ENCODE peak calls at places on chromosomes 12 and 14, in six cellular contexts. S is HCT116, X is H1, A is HepG2, N is GM12878, J is K562. E is an unnamed sample.

GRCh38 chr12:111330800-111331752 is 37.8 kb downstream of the PHETA1 start:
- DNase-seq in S (peak), J (peak), N (no peak), A (peak), X (no peak), E (peak)

GRCh38 chr12:68180792-68181744 is 21.5 kb upstream of the IFNG start:
- DNase-seq in A (no peak), N (no peak), S (no peak), J (no peak), X (no peak), E (no peak)

GRCh38 chr14:67514650-67515385 is 18.3 kb upstream of the PLEKHH1 start:
- DNase-seq in S (no peak), X (no peak), N (no peak), A (no peak), J (peak), E (peak)

GRCh38 chr14:68666899-68667298 is 126.0 kb downstream of the ZFP36L1 start:
- DNase-seq in J (no peak), X (no peak), A (no peak), N (no peak), S (no peak), E (no peak)

GRCh38 chr12:1517007-1517406 is 77.4 kb downstream of the FBXL14 start:
- DNase-seq in A (peak), J (no peak), S (no peak), N (no peak), X (no peak), E (no peak)

GRCh38 chr12:131922772-131923171 is 6.3 kb upstream of the PUS1 start:
- DNase-seq in A (no peak), S (no peak), N (no peak), J (no peak), X (no peak), E (no peak)

GRCh38 chr12:42767326-42767954 is 177.9 kb upstream of the PRICKLE1 start:
- DNase-seq in N (no peak), S (no peak), X (no peak), A (no peak), J (no peak), E (no peak)

GRCh38 chr12:89706551-89707348 is 1.9 kb downstream of the ATP2B1 start:
- DNase-seq in J (no peak), X (no peak), N (no peak), S (no peak), A (no peak), E (no peak)

GRCh38 chr12:26740991-26741390 is 92.0 kb downstream of the ITPR2 start:
- DNase-seq in N (no peak), A (no peak), J (no peak), X (no peak), S (no peak), E (no peak)

GRCh38 chr14:68790656-68791077 is 2.2 kb downstream of the ZFP36L1 start:
- DNase-seq in N (no peak), A (no peak), X (no peak), J (no peak), S (no peak), E (peak)

GRCh38 chr14:30698463-30698862 is 76.3 kb downstream of the SCFD1 start:
- DNase-seq in A (no peak), X (no peak), J (no peak), S (no peak), N (no peak), E (no peak)

GRCh38 chr12:46401703-46402102 is 29.1 kb upstream of the SLC38A2 start:
- DNase-seq in S (no peak), N (no peak), J (no peak), X (no peak), A (no peak), E (no peak)

GRCh38 chr14:64857979-64858740 is 21.5 kb downstream of the SPTB start:
- DNase-seq in X (no peak), A (no peak), J (no peak), N (no peak), S (no peak), E (no peak)

GRCh38 chr14:97253756-97254155 is 456.6 kb downstream of the VRK1 start:
- DNase-seq in N (no peak), J (no peak), A (no peak), S (no peak), X (no peak), E (no peak)

GRCh38 chr12:45509187-45509586 is 220.3 kb upstream of the ARID2 start:
- DNase-seq in J (no peak), S (no peak), A (no peak), X (no peak), N (peak), E (no peak)

GRCh38 chr12:91262023-91262676 is 79.5 kb upstream of the DCN start:
- DNase-seq in S (no peak), A (no peak), J (no peak), X (no peak), N (no peak), E (no peak)

GRCh38 chr12:24911284-24911791 is 37.6 kb downstream of the BCAT1 start:
- DNase-seq in S (no peak), J (no peak), A (peak), X (no peak), N (no peak), E (no peak)

GRCh38 chr14:61929651-61930050 is 167.4 kb downstream of the SNAPC1 start:
- DNase-seq in A (no peak), X (no peak), J (no peak), N (no peak), S (no peak), E (no peak)

GRCh38 chr12:82517027-82517426 is 158.7 kb downstream of the METTL25 start:
- DNase-seq in A (peak), S (peak), X (no peak), J (no peak), N (no peak), E (peak)

GRCh38 chr12:13005649-13006048 is 5.6 kb upstream of the HEBP1 start:
- DNase-seq in J (no peak), N (no peak), S (no peak), X (no peak), A (no peak), E (no peak)

GRCh38 chr12:131177599-131177998 is 223.9 kb downstream of the ADGRD1 start:
- DNase-seq in A (no peak), N (no peak), X (no peak), S (no peak), J (no peak), E (no peak)

GRCh38 chr12:100753837-100754236 is 40.7 kb upstream of the ANO4 start:
- DNase-seq in S (no peak), X (no peak), A (no peak), N (no peak), J (no peak), E (no peak)

GRCh38 chr12:49951411-49952105 is 1.0 kb downstream of the AQP2 start:
- DNase-seq in N (no peak), A (no peak), S (no peak), X (no peak), J (no peak), E (no peak)

GRCh38 chr12:94041833-94042232 is 106.5 kb upstream of the PLXNC1 start:
- DNase-seq in X (no peak), S (no peak), A (no peak), J (no peak), N (no peak), E (no peak)

GRCh38 chr12:91180162-91180561 is 2.5 kb downstream of the DCN start:
- DNase-seq in J (no peak), N (no peak), S (no peak), X (no peak), A (no peak), E (no peak)

GRCh38 chr12:132356686-132357622 is 27.6 kb upstream of the GALNT9 start:
- DNase-seq in J (peak), X (peak), N (no peak), A (no peak), S (peak), E (peak)

GRCh38 chr12:111435661-111436201 is 30.0 kb downstream of the SH2B3 start:
- DNase-seq in X (no peak), A (no peak), J (no peak), S (no peak), N (no peak), E (no peak)

GRCh38 chr12:13864081-13864673 is 117.2 kb downstream of the GRIN2B start:
- DNase-seq in S (peak), X (peak), J (peak), A (peak), N (peak), E (peak)

GRCh38 chr14:27557445-27557844 is 959.6 kb upstream of the NOVA1 start:
- DNase-seq in N (no peak), A (no peak), X (no peak), S (no peak), J (no peak), E (no peak)

GRCh38 chr12:28958553-28959195 is 190.4 kb upstream of the FAR2 start:
- DNase-seq in X (no peak), N (no peak), J (no peak), S (no peak), A (no peak), E (no peak)

GRCh38 chr12:120515496-120515895 is 13.5 kb downstream of the COQ5 start:
- DNase-seq in X (no peak), J (no peak), N (no peak), A (no peak), S (no peak), E (no peak)

GRCh38 chr14:84963518-84963917 is 566.4 kb upstream of the FLRT2 start:
- DNase-seq in J (no peak), A (no peak), N (no peak), X (no peak), S (no peak), E (no peak)

GRCh38 chr14:86515195-86515594 is 985.3 kb downstream of the FLRT2 start:
- DNase-seq in A (no peak), J (no peak), N (no peak), X (no peak), S (no peak), E (no peak)

GRCh38 chr12:94187351-94187750 is 39.0 kb downstream of the PLXNC1 start:
- DNase-seq in N (no peak), J (no peak), X (no peak), S (no peak), A (no peak), E (no peak)

GRCh38 chr12:111436266-111436665 is 30.5 kb downstream of the SH2B3 start:
- DNase-seq in S (no peak), J (no peak), X (no peak), N (no peak), A (no peak), E (no peak)

GRCh38 chr14:88075298-88075981 is 70.5 kb downstream of the GPR65 start:
- DNase-seq in A (peak), N (no peak), X (no peak), J (no peak), S (no peak), E (no peak)

GRCh38 chr14:58066115-58066514 is 85.9 kb downstream of the ARMH4 start:
- DNase-seq in A (no peak), X (no peak), S (no peak), J (no peak), N (no peak), E (no peak)

GRCh38 chr12:94873368-94874085 is 130.0 kb downstream of the NDUFA12 start:
- DNase-seq in J (peak), N (no peak), A (no peak), S (no peak), X (no peak), E (no peak)

GRCh38 chr12:63400746-63401145 is 249.7 kb upstream of the AVPR1A start:
- DNase-seq in N (no peak), J (no peak), A (peak), X (no peak), S (no peak), E (peak)

DNA sequence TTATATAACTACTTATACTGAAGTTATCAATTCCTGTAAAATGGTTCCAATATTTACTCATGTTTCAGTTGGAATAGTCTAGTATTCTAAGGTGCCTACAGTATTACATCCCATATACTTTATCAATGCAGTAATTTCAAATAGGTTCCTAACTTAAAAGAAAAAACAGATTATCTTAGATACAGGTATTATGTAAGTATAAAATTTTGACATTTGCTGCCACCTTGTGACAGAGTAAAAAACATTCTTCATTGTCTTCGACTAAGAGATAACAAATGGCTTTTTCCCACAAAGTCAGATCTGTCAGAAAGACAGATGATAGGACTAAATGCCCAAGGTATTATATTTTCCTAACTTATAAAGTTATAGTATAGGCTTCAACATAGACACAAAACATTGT is 78.7 kb downstream of the TXNDC16 start:
- DNase-seq in S (peak), A (peak), N (no peak), J (no peak), X (no peak), E (no peak)
- TF ChIP-seq JUND in S (no peak), A (no peak), N (no peak), J (no peak), X (no peak), E (no peak)

GRCh38 chr14:51884086-51884927 is 23.9 kb downstream of the GNG2 start:
- DNase-seq in S (no peak), X (no peak), A (no peak), N (no peak), J (no peak), E (no peak)
- TF ChIP-seq JUND in S (no peak), X (no peak), A (no peak), N (no peak), J (no peak), E (no peak)

GRCh38 chr12:66367015-66367667 is 64.8 kb downstream of the HELB start:
- DNase-seq in N (no peak), S (no peak), A (no peak), J (no peak), X (no peak), E (no peak)
- TF ChIP-seq JUND in N (no peak), S (no peak), A (no peak), J (no peak), X (no peak), E (no peak)

GRCh38 chr14:34058510-34058909 is 107.6 kb upstream of the EGLN3 start:
- DNase-seq in J (no peak), S (no peak), X (no peak), A (no peak), N (no peak), E (no peak)

GRCh38 chr14:34059037-34059924 is 108.4 kb upstream of the EGLN3 start:
- DNase-seq in N (no peak), X (no peak), S (no peak), A (no peak), J (peak), E (no peak)

GRCh38 chr14:34062353-34062973 is 111.6 kb upstream of the EGLN3 start:
- DNase-seq in N (no peak), S (no peak), X (no peak), A (no peak), J (no peak), E (no peak)

GRCh38 chr14:34060747-34061050 is 109.8 kb upstream of the EGLN3 start:
- DNase-seq in X (no peak), J (no peak), A (no peak), S (no peak), N (no peak), E (no peak)

DNA sequence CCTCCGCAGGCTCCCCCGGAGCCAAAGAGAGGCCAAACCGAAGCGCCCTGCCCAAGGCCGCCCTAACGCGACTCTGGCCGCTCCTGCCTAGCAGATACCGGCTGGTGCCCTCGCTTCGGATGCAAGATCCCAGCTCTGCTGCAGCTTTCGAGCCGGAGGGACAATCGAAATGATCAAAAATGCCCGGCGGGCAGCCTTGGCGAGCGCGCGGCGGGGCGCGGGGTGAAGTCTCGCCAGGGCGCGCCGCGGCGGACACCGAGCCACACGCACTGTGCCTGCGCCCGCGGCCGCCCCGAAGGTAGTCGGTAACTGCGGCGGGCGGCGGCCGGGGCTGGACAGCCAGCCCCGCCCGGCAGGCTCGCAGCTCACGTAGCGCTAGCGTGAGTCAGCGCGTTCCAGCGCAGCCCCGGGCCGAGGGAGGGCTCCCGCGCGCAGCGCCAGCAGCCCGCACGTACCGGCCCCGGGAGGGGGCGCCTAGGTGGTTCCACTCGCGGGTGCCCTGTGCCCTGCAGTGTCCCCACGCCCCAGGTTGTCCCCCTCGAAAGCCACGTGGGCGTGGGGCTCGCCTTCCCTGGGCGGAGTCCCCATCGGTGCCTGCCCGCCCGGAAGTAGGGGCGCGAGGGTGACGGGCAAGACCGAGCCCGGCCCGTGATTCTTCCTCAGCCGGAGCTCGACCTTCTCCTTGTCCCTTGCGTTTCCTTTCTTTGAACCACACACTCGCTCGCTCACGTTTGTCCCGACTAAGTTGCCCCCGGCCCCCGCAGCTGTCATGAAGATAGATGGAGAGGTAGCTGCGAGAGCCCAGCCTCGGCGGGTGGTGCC is 109.3 kb upstream of the EGLN3 start:
- DNase-seq in J (peak), S (no peak), N (no peak), X (no peak), A (peak), E (peak)
- TF ChIP-seq JUND in J (peak), S (peak), N (no peak), X (peak), A (peak), E (no peak)

GRCh38 chr14:56580317-56580711 is 716 bp downstream of the TMEM260 start:
- DNase-seq in A (no peak), S (no peak), J (no peak), N (no peak), X (no peak), E (no peak)
- TF ChIP-seq JUND in A (no peak), S (no peak), J (no peak), N (no peak), X (no peak), E (no peak)

DNA sequence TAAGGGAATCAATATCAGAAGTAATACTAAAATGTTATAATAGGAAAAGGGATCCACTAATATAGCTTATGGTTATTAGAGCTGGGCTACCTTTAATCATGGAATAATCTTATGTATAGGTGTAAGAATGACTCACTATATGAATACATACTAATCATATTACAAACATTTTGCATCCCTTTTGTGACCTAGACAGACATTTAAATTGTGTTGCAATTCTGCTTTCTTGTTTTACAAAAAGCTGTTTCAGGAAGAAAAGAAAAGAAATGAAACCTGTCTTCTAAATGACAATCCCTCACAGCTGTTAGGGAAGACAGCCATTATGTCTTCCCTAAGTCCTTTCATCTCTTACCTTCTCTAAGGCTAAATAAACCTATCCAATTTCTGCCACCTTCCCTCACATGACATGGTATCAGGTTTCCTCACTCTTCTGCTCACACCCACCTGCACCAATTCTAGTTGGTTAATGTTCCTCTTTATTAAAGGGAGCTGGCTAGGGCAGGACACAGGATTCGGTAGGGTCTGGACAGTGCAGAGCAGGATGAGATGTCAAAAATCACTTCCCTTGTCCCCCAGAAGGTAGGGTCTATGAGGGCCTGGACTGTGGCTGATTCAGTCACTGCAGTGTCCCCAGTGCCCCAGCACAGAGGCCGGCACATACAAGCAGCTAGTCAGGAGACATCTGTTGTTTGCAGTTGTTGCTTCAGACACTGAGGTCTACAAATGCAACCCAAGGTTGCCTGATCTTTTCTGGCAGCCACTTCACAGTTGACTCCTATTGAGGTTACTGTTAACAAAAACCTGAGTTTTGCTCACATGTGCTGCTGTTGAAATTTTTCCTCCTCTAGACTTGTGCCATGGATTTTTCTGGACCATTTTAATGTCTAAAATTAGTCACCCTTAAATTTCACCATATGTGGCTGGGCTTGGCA is 3.8 kb downstream of the DHRS7 start:
- DNase-seq in N (no peak), J (no peak), S (no peak), X (no peak), A (peak), E (peak)
- TF ChIP-seq JUND in N (no peak), J (no peak), S (no peak), X (no peak), A (no peak), E (no peak)

DNA sequence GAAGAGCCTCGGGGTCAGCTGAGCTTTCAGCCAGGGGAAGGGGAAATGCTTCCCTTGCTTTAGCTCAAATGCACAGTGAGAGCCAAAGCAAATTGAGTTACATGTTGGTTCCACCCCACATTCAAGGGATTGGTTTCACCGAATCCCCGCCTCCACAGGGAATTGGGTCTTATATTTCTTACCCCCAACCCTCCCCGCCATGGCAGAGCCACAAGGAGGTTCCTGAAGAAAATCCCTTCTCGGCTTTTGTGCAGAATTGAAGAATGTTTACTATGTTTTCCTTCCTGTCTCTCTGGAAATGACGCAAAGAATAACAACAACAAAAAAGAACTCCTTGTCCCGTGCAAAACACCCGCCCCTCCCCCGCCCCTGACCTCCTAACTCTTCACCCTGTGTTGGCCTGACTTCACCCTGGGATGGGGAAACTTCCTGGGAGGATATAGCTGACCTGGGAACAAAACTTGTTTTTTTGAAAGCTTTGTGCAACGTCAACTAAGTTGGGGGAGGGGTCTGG is 21.9 kb upstream of the CIPC start:
- DNase-seq in A (peak), N (no peak), S (no peak), X (no peak), J (no peak), E (no peak)
- TF ChIP-seq JUND in A (no peak), N (no peak), S (no peak), X (no peak), J (no peak), E (no peak)

GRCh38 chr14:99541211-99541610 is 60.0 kb downstream of the CCNK start:
- DNase-seq in S (no peak), A (no peak), J (no peak), X (no peak), N (no peak), E (no peak)
- TF ChIP-seq JUND in S (no peak), A (no peak), J (no peak), X (no peak), N (no peak), E (no peak)